ENCODE peak calls at places on chromosomes 13 and 19, in nine cellular contexts. H, V, G, U, W, I, B, S and Q are unnamed samples.
A peak's percentile ranks its signal among the peaks of the same experiment; 100 is the strongest.

GRCh38 chr19:49231389-49231788 is 73.8 kb downstream of the TRPM4 start:
- DNase-seq in B (no peak), S (no peak), W (peak; percentile 34), G (no peak), H (peak; percentile 10), U (no peak), I (no peak), V (no peak), Q (no peak)

GRCh38 chr13:49443689-49444516 is at the start of the genes CAB39L and SETDB2:
- DNase-seq in V (peak; percentile 99), B (peak; percentile 99), W (peak; percentile 82), U (peak; percentile 97), H (peak; percentile 99), I (peak; percentile 95), G (peak; percentile 100), S (peak; percentile 99), Q (peak; percentile 97)

GRCh38 chr13:68099616-68100015 is 869.5 kb upstream of the PCDH9 start:
- DNase-seq in G (no peak), H (no peak), U (no peak), W (no peak), B (no peak), V (no peak), I (peak; percentile 62), S (no peak), Q (no peak)

GRCh38 chr19:16001481-16002312 is 52.9 kb downstream of the OR10H4 start:
- DNase-seq in B (no peak), H (no peak), G (no peak), V (no peak), S (peak; percentile 73), I (no peak), U (peak; percentile 14), W (no peak), Q (no peak)

GRCh38 chr19:17482877-17483604 is 12.7 kb downstream of the SLC27A1 start:
- DNase-seq in V (no peak), H (no peak), G (no peak), I (no peak), B (no peak), S (no peak), U (no peak), W (no peak), Q (no peak)

GRCh38 chr19:46975011-46975917 is 44.4 kb upstream of the NPAS1 start:
- DNase-seq in W (no peak), H (no peak), I (peak; percentile 22), V (no peak), S (peak; percentile 75), G (no peak), U (no peak), B (no peak), Q (no peak)

GRCh38 chr19:35030257-35031071 is at the start of gene SCN1B:
- DNase-seq in G (peak; percentile 93), S (peak; percentile 78), W (peak; percentile 68), I (no peak), V (peak; percentile 68), B (peak; percentile 42), H (peak; percentile 82), U (no peak), Q (peak; percentile 74)

GRCh38 chr13:41156611-41157010 is 24.0 kb upstream of the KBTBD6 start:
- DNase-seq in G (no peak), I (no peak), S (no peak), V (no peak), H (no peak), B (no peak), W (no peak), U (no peak), Q (no peak)

GRCh38 chr19:36245210-36246005 is 30.5 kb downstream of the ZNF146 start:
- DNase-seq in V (no peak), B (peak; percentile 40), I (no peak), H (no peak), S (no peak), G (no peak), U (no peak), W (no peak), Q (no peak)

GRCh38 chr19:3619631-3620012 is 7.0 kb downstream of the CACTIN start:
- DNase-seq in W (no peak), V (no peak), U (no peak), I (no peak), G (peak; percentile 78), B (no peak), H (no peak), S (no peak), Q (no peak)

GRCh38 chr19:49469828-49470614 is 4.0 kb upstream of the FLT3LG start:
- DNase-seq in I (no peak), B (no peak), W (no peak), G (no peak), H (no peak), S (no peak), U (no peak), V (peak; percentile 90), Q (no peak)

GRCh38 chr19:579111-579841 is 6.9 kb downstream of the BSG start:
- DNase-seq in V (peak; percentile 44), G (no peak), I (no peak), U (no peak), W (no peak), H (no peak), S (no peak), B (no peak), Q (no peak)

GRCh38 chr19:49451430-49452181 is at the start of gene PIH1D1:
- DNase-seq in G (peak; percentile 98), W (peak; percentile 78), V (peak; percentile 97), H (peak; percentile 97), U (peak; percentile 100), B (peak; percentile 93), I (peak; percentile 99), S (peak; percentile 100), Q (peak; percentile 100)

GRCh38 chr19:7917292-7918061 is 2.7 kb upstream of the SNAPC2 start:
- DNase-seq in U (no peak), W (peak; percentile 78), H (peak; percentile 63), V (peak; percentile 72), I (peak; percentile 9), G (no peak), S (peak; percentile 61), B (peak; percentile 24), Q (peak; percentile 60)

GRCh38 chr19:17081672-17082630 is 6.4 kb downstream of the MYO9B start:
- DNase-seq in G (no peak), V (no peak), S (no peak), I (no peak), H (no peak), W (no peak), B (peak; percentile 16), U (no peak), Q (peak; percentile 19)

GRCh38 chr13:28541966-28542365 is 47.0 kb upstream of the FLT1 start:
- DNase-seq in B (no peak), U (no peak), I (no peak), S (peak; percentile 74), H (no peak), V (no peak), W (no peak), G (no peak), Q (no peak)

GRCh38 chr13:93249918-93250306 is 23.3 kb downstream of the GPC6 start:
- DNase-seq in B (no peak), V (no peak), S (no peak), W (no peak), I (no peak), U (no peak), G (no peak), H (no peak), Q (no peak)

GRCh38 chr19:29517412-29517811 is 8.4 kb upstream of the VSTM2B start:
- DNase-seq in V (peak; percentile 29), I (no peak), W (no peak), G (no peak), S (no peak), H (no peak), B (no peak), U (no peak), Q (no peak)

GRCh38 chr19:13987101-13987890 is 18.8 kb downstream of the RFX1 start:
- DNase-seq in H (no peak), W (no peak), U (no peak), G (no peak), B (peak; percentile 34), S (no peak), V (no peak), I (no peak), Q (no peak)

GRCh38 chr19:18745012-18745735 is 45.9 kb downstream of the COMP start:
- DNase-seq in S (no peak), H (no peak), I (no peak), B (no peak), W (no peak), G (no peak), U (no peak), V (no peak), Q (no peak)

GRCh38 chr13:30851697-30852096 is 54.4 kb upstream of the MEDAG start:
- DNase-seq in U (no peak), I (no peak), G (no peak), B (no peak), W (peak; percentile 39), S (no peak), V (no peak), H (no peak), Q (no peak)

GRCh38 chr13:105207586-105208293 is 1327.7 kb downstream of the EFNB2 start:
- DNase-seq in B (no peak), V (no peak), H (no peak), W (no peak), S (peak; percentile 1), U (no peak), I (no peak), G (no peak), Q (no peak)

GRCh38 chr13:60226507-60226906 is 62.8 kb upstream of the DIAPH3 start:
- DNase-seq in G (no peak), I (peak; percentile 11), W (no peak), H (no peak), S (peak; percentile 53), U (no peak), B (no peak), V (no peak), Q (no peak)

GRCh38 chr13:48491423-48492122 is 41.3 kb downstream of the RCBTB2 start:
- DNase-seq in G (no peak), U (no peak), V (no peak), H (no peak), S (peak; percentile 59), B (no peak), W (no peak), I (no peak), Q (no peak)